ENCODE peak calls at places on chromosomes 11 and 22, in nine cellular contexts. One of them, this sample, is unnamed.

GRCh38 chr11:8604078-8604723 is 10.2 kb upstream of the STK33 start:
- DNase-seq in AG09309: peak; percentile 100
- DNase-seq in astrocyte of the spinal cord: peak; percentile 100
- DNase-seq in GM13977: peak; percentile 54
- DNase-seq in bronchial epithelial cell: peak; percentile 100
- DNase-seq in H9: peak; percentile 75
- DNase-seq in DND-41: peak; percentile 47
- DNase-seq in fibroblast of villous mesenchyme: peak; percentile 100
- DNase-seq in cardiac fibroblast: peak; percentile 100
- DNase-seq in this sample: peak; percentile 100

GRCh38 chr11:131481317-131481716 is 110.9 kb downstream of the NTM start:
- DNase-seq in GM13977: no peak
- DNase-seq in H9: no peak
- DNase-seq in bronchial epithelial cell: no peak
- DNase-seq in cardiac fibroblast: no peak
- DNase-seq in fibroblast of villous mesenchyme: no peak
- DNase-seq in AG09309: no peak
- DNase-seq in DND-41: no peak
- DNase-seq in astrocyte of the spinal cord: no peak
- DNase-seq in this sample: no peak

GRCh38 chr22:43308451-43309235 is 34.5 kb downstream of the SCUBE1 start:
- DNase-seq in DND-41: no peak
- DNase-seq in AG09309: no peak
- DNase-seq in cardiac fibroblast: no peak
- DNase-seq in astrocyte of the spinal cord: no peak
- DNase-seq in GM13977: no peak
- DNase-seq in fibroblast of villous mesenchyme: no peak
- DNase-seq in H9: no peak
- DNase-seq in bronchial epithelial cell: no peak
- DNase-seq in this sample: no peak

GRCh38 chr11:31940396-31941037 is 129.4 kb upstream of the PAX6 start:
- DNase-seq in H9: no peak
- DNase-seq in fibroblast of villous mesenchyme: peak; percentile 42
- DNase-seq in GM13977: no peak
- DNase-seq in cardiac fibroblast: peak; percentile 32
- DNase-seq in AG09309: no peak
- DNase-seq in DND-41: no peak
- DNase-seq in bronchial epithelial cell: no peak
- DNase-seq in astrocyte of the spinal cord: peak; percentile 15
- DNase-seq in this sample: peak; percentile 43

GRCh38 chr22:29951675-29952413 is 68.9 kb downstream of the MTMR3 start:
- DNase-seq in fibroblast of villous mesenchyme: no peak
- DNase-seq in GM13977: no peak
- DNase-seq in H9: no peak
- DNase-seq in AG09309: no peak
- DNase-seq in DND-41: no peak
- DNase-seq in cardiac fibroblast: no peak
- DNase-seq in bronchial epithelial cell: peak; percentile 33
- DNase-seq in astrocyte of the spinal cord: no peak
- DNase-seq in this sample: no peak

GRCh38 chr11:73252577-73253191 is 19.5 kb upstream of the P2RY6 start:
- DNase-seq in bronchial epithelial cell: no peak
- DNase-seq in cardiac fibroblast: no peak
- DNase-seq in astrocyte of the spinal cord: no peak
- DNase-seq in AG09309: no peak
- DNase-seq in H9: peak; percentile 39
- DNase-seq in DND-41: peak; percentile 24
- DNase-seq in fibroblast of villous mesenchyme: no peak
- DNase-seq in GM13977: no peak
- DNase-seq in this sample: no peak

GRCh38 chr11:78660451-78660850 is 85.8 kb upstream of the NARS2 start:
- DNase-seq in H9: peak; percentile 2
- DNase-seq in astrocyte of the spinal cord: peak; percentile 72
- DNase-seq in DND-41: no peak
- DNase-seq in GM13977: no peak
- DNase-seq in AG09309: no peak
- DNase-seq in fibroblast of villous mesenchyme: no peak
- DNase-seq in cardiac fibroblast: no peak
- DNase-seq in bronchial epithelial cell: no peak
- DNase-seq in this sample: peak; percentile 27

GRCh38 chr11:85698195-85698594 is 12.2 kb upstream of the CCDC89 start:
- DNase-seq in H9: no peak
- DNase-seq in cardiac fibroblast: no peak
- DNase-seq in AG09309: no peak
- DNase-seq in fibroblast of villous mesenchyme: no peak
- DNase-seq in bronchial epithelial cell: peak; percentile 49
- DNase-seq in GM13977: no peak
- DNase-seq in DND-41: no peak
- DNase-seq in astrocyte of the spinal cord: no peak
- DNase-seq in this sample: peak; percentile 13

GRCh38 chr11:44266056-44266780 is 43.7 kb downstream of the ALX4 start:
- DNase-seq in bronchial epithelial cell: no peak
- DNase-seq in H9: no peak
- DNase-seq in cardiac fibroblast: no peak
- DNase-seq in fibroblast of villous mesenchyme: no peak
- DNase-seq in AG09309: no peak
- DNase-seq in astrocyte of the spinal cord: no peak
- DNase-seq in GM13977: no peak
- DNase-seq in DND-41: no peak
- DNase-seq in this sample: no peak

GRCh38 chr11:117044287-117045035 is 53.8 kb downstream of the SIK3 start:
- DNase-seq in cardiac fibroblast: no peak
- DNase-seq in bronchial epithelial cell: peak; percentile 86
- DNase-seq in H9: no peak
- DNase-seq in astrocyte of the spinal cord: no peak
- DNase-seq in fibroblast of villous mesenchyme: no peak
- DNase-seq in DND-41: no peak
- DNase-seq in AG09309: no peak
- DNase-seq in GM13977: no peak
- DNase-seq in this sample: no peak

GRCh38 chr11:88535916-88536547 is 198.5 kb upstream of the CTSC start:
- DNase-seq in AG09309: peak; percentile 73
- DNase-seq in DND-41: no peak
- DNase-seq in cardiac fibroblast: peak; percentile 96
- DNase-seq in fibroblast of villous mesenchyme: peak; percentile 89
- DNase-seq in astrocyte of the spinal cord: peak; percentile 95
- DNase-seq in GM13977: peak; percentile 46
- DNase-seq in H9: no peak
- DNase-seq in bronchial epithelial cell: peak; percentile 97
- DNase-seq in this sample: peak; percentile 91

GRCh38 chr11:103648670-103649400 is 387.6 kb upstream of the DDI1 start:
- DNase-seq in cardiac fibroblast: peak; percentile 27
- DNase-seq in fibroblast of villous mesenchyme: peak; percentile 12
- DNase-seq in AG09309: peak; percentile 37
- DNase-seq in H9: no peak
- DNase-seq in DND-41: no peak
- DNase-seq in astrocyte of the spinal cord: peak; percentile 38
- DNase-seq in GM13977: peak; percentile 28
- DNase-seq in bronchial epithelial cell: peak; percentile 56
- DNase-seq in this sample: peak; percentile 34

GRCh38 chr11:42043312-42043711 is 583.9 kb upstream of the LRRC4C start:
- DNase-seq in bronchial epithelial cell: peak; percentile 31
- DNase-seq in AG09309: no peak
- DNase-seq in DND-41: no peak
- DNase-seq in cardiac fibroblast: peak; percentile 49
- DNase-seq in H9: no peak
- DNase-seq in GM13977: no peak
- DNase-seq in fibroblast of villous mesenchyme: no peak
- DNase-seq in astrocyte of the spinal cord: peak; percentile 53
- DNase-seq in this sample: peak; percentile 31

GRCh38 chr22:41036924-41037323 is 55.5 kb upstream of the EP300 start:
- DNase-seq in DND-41: no peak
- DNase-seq in astrocyte of the spinal cord: no peak
- DNase-seq in fibroblast of villous mesenchyme: no peak
- DNase-seq in GM13977: no peak
- DNase-seq in H9: no peak
- DNase-seq in cardiac fibroblast: no peak
- DNase-seq in AG09309: no peak
- DNase-seq in bronchial epithelial cell: no peak
- DNase-seq in this sample: no peak
- TF ChIP-seq CTCF in DND-41: no peak
- TF ChIP-seq CTCF in astrocyte of the spinal cord: no peak
- TF ChIP-seq CTCF in fibroblast of villous mesenchyme: no peak
- TF ChIP-seq CTCF in GM13977: no peak
- TF ChIP-seq CTCF in H9: no peak
- TF ChIP-seq CTCF in cardiac fibroblast: no peak
- TF ChIP-seq CTCF in AG09309: no peak
- TF ChIP-seq CTCF in bronchial epithelial cell: no peak
- TF ChIP-seq CTCF in this sample: no peak

DNA sequence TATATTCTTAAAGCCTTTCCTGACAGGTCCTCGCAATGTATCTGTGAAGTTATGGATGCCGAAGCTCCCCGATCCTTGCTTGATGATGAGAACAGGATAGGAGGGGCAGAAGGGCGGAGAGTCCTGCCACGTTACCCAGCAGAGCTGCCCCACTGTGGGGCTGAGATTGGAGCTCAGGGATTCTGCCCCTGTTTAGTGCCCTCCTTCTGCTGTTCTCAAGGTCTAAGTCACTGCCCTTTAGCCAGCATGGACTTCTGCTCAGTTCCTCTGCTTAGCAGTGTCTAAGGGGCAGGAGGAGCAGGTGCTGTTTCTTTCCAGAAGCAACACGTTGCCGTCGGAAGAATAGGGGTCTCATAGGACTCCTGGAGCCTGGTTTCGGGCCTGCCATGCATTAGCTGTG is 164.2 kb upstream of the B3GAT1 start:
- DNase-seq in DND-41: no peak
- DNase-seq in H9: no peak
- DNase-seq in astrocyte of the spinal cord: no peak
- DNase-seq in fibroblast of villous mesenchyme: no peak
- DNase-seq in GM13977: no peak
- DNase-seq in bronchial epithelial cell: no peak
- DNase-seq in AG09309: no peak
- DNase-seq in cardiac fibroblast: no peak
- DNase-seq in this sample: no peak
- TF ChIP-seq CTCF in DND-41: no peak
- TF ChIP-seq CTCF in H9: no peak
- TF ChIP-seq CTCF in astrocyte of the spinal cord: no peak
- TF ChIP-seq CTCF in fibroblast of villous mesenchyme: no peak
- TF ChIP-seq CTCF in GM13977: no peak
- TF ChIP-seq CTCF in bronchial epithelial cell: no peak
- TF ChIP-seq CTCF in AG09309: no peak
- TF ChIP-seq CTCF in cardiac fibroblast: no peak
- TF ChIP-seq CTCF in this sample: no peak

GRCh38 chr11:27839226-27839913 is 139.1 kb upstream of the BDNF start:
- DNase-seq in astrocyte of the spinal cord: peak; percentile 35
- DNase-seq in GM13977: no peak
- DNase-seq in bronchial epithelial cell: peak; percentile 37
- DNase-seq in cardiac fibroblast: peak; percentile 49
- DNase-seq in H9: no peak
- DNase-seq in AG09309: peak; percentile 16
- DNase-seq in DND-41: no peak
- DNase-seq in fibroblast of villous mesenchyme: peak; percentile 37
- DNase-seq in this sample: peak; percentile 38
- TF ChIP-seq CTCF in astrocyte of the spinal cord: peak; percentile 36
- TF ChIP-seq CTCF in GM13977: peak; percentile 38
- TF ChIP-seq CTCF in bronchial epithelial cell: peak; percentile 43
- TF ChIP-seq CTCF in cardiac fibroblast: peak; percentile 33
- TF ChIP-seq CTCF in H9: peak; percentile 52
- TF ChIP-seq CTCF in AG09309: peak; percentile 41
- TF ChIP-seq CTCF in DND-41: peak; percentile 43
- TF ChIP-seq CTCF in fibroblast of villous mesenchyme: peak; percentile 49
- TF ChIP-seq CTCF in this sample: peak; percentile 46

GRCh38 chr11:123062158-123062891 is 389 bp upstream of the HSPA8 start:
- DNase-seq in fibroblast of villous mesenchyme: peak; percentile 100
- DNase-seq in bronchial epithelial cell: peak; percentile 96
- DNase-seq in astrocyte of the spinal cord: peak; percentile 100
- DNase-seq in DND-41: peak; percentile 100
- DNase-seq in GM13977: peak; percentile 92
- DNase-seq in H9: peak; percentile 98
- DNase-seq in AG09309: peak; percentile 99
- DNase-seq in cardiac fibroblast: peak; percentile 100
- DNase-seq in this sample: peak; percentile 99
- TF ChIP-seq CTCF in fibroblast of villous mesenchyme: peak; percentile 8
- TF ChIP-seq CTCF in bronchial epithelial cell: no peak
- TF ChIP-seq CTCF in astrocyte of the spinal cord: peak; percentile 1
- TF ChIP-seq CTCF in DND-41: peak; percentile 16
- TF ChIP-seq CTCF in GM13977: no peak
- TF ChIP-seq CTCF in H9: no peak
- TF ChIP-seq CTCF in AG09309: no peak
- TF ChIP-seq CTCF in cardiac fibroblast: no peak
- TF ChIP-seq CTCF in this sample: no peak

DNA sequence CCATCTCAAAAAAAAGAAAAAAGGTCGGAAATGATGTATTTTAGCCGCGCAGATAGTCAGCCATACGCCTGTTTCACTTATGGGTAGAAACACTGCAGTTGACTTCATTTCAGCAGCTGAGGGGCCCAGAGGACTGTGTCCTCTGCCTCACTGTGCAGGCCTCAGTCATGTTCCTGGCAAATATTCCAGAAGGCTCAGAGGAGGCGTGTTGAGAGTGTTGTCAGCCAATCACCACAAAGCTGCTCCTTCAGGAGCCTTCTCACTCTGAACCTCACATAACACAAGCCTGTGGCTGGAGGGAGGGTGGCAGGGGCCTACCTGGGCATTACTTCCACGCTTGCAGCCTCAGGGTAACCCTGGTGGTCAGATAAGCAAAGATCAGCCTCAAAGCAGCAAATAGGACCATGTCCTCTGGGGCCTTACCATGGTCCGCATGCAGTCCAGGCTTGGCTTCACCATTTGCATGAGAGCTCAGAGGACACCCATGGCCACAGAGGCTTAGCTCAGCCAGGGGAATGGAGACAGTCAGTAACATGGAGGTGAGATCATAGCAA is 17.3 kb upstream of the TREH start:
- DNase-seq in DND-41: no peak
- DNase-seq in fibroblast of villous mesenchyme: no peak
- DNase-seq in H9: no peak
- DNase-seq in GM13977: peak; percentile 40
- DNase-seq in AG09309: no peak
- DNase-seq in astrocyte of the spinal cord: no peak
- DNase-seq in cardiac fibroblast: no peak
- DNase-seq in bronchial epithelial cell: no peak
- DNase-seq in this sample: no peak
- TF ChIP-seq CTCF in DND-41: no peak
- TF ChIP-seq CTCF in fibroblast of villous mesenchyme: no peak
- TF ChIP-seq CTCF in H9: peak; percentile 35
- TF ChIP-seq CTCF in GM13977: no peak
- TF ChIP-seq CTCF in AG09309: no peak
- TF ChIP-seq CTCF in astrocyte of the spinal cord: no peak
- TF ChIP-seq CTCF in cardiac fibroblast: no peak
- TF ChIP-seq CTCF in bronchial epithelial cell: no peak
- TF ChIP-seq CTCF in this sample: no peak

GRCh38 chr22:35712672-35713071 is 5.0 kb upstream of the APOL5 start:
- DNase-seq in GM13977: no peak
- DNase-seq in DND-41: no peak
- DNase-seq in cardiac fibroblast: no peak
- DNase-seq in fibroblast of villous mesenchyme: no peak
- DNase-seq in astrocyte of the spinal cord: no peak
- DNase-seq in bronchial epithelial cell: no peak
- DNase-seq in AG09309: no peak
- DNase-seq in H9: no peak
- DNase-seq in this sample: no peak
- TF ChIP-seq CTCF in GM13977: no peak
- TF ChIP-seq CTCF in DND-41: peak; percentile 13
- TF ChIP-seq CTCF in cardiac fibroblast: no peak
- TF ChIP-seq CTCF in fibroblast of villous mesenchyme: peak; percentile 15
- TF ChIP-seq CTCF in astrocyte of the spinal cord: no peak
- TF ChIP-seq CTCF in bronchial epithelial cell: no peak
- TF ChIP-seq CTCF in AG09309: no peak
- TF ChIP-seq CTCF in H9: peak; percentile 49
- TF ChIP-seq CTCF in this sample: no peak

GRCh38 chr11:64867748-64868462 is 10.5 kb downstream of the EHD1 start:
- DNase-seq in DND-41: no peak
- DNase-seq in GM13977: no peak
- DNase-seq in bronchial epithelial cell: peak; percentile 82
- DNase-seq in astrocyte of the spinal cord: no peak
- DNase-seq in AG09309: no peak
- DNase-seq in H9: no peak
- DNase-seq in cardiac fibroblast: peak; percentile 42
- DNase-seq in fibroblast of villous mesenchyme: no peak
- DNase-seq in this sample: no peak
- TF ChIP-seq CTCF in DND-41: no peak
- TF ChIP-seq CTCF in GM13977: no peak
- TF ChIP-seq CTCF in bronchial epithelial cell: no peak
- TF ChIP-seq CTCF in astrocyte of the spinal cord: no peak
- TF ChIP-seq CTCF in AG09309: no peak
- TF ChIP-seq CTCF in H9: no peak
- TF ChIP-seq CTCF in cardiac fibroblast: no peak
- TF ChIP-seq CTCF in fibroblast of villous mesenchyme: no peak
- TF ChIP-seq CTCF in this sample: no peak

This sample was measured in fibroblast of mammary gland.